ENCODE peak calls at places on chromosome 14, in five cellular contexts. Z is DMS153; H is activated CD8-positive, alpha-beta memory T cell treated with anti-CD3 and anti-CD28 coated beads for 4 hours; I is astrocyte of the spinal cord; P is activated gamma-delta T cell treated with Interleukin-2 at 50 U/mL for 16 hours. A is an unnamed sample.
A peak's percentile ranks its signal among the peaks of the same experiment; 100 is the strongest.

GRCh38 chr14:102028733-102029132 is 58.1 kb downstream of the HSP90AA1 start:
- DNase-seq in Z (no peak), H (no peak), I (peak; percentile 83), P (no peak), A (no peak)

GRCh38 chr14:37889087-37889486 is 293.7 kb downstream of the TTC6 start:
- DNase-seq in Z (no peak), H (no peak), I (peak; percentile 14), P (no peak), A (no peak)

GRCh38 chr14:93984987-93985410 is 8.6 kb upstream of the ASB2 start:
- DNase-seq in Z (no peak), H (no peak), I (peak; percentile 70), P (no peak), A (no peak)

GRCh38 chr14:73744175-73744867 is 30.1 kb upstream of the PNMA1 start:
- DNase-seq in Z (no peak), H (no peak), I (no peak), P (no peak), A (no peak)

GRCh38 chr14:61472025-61472672 is 150.8 kb downstream of the PRKCH start:
- DNase-seq in Z (no peak), H (no peak), I (peak; percentile 98), P (peak; percentile 35), A (no peak)

GRCh38 chr14:42804146-42804545 is 1197.5 kb downstream of the LRFN5 start:
- DNase-seq in Z (no peak), H (no peak), I (no peak), P (no peak), A (no peak)

GRCh38 chr14:82388488-82388887 is 854.8 kb upstream of the SEL1L start:
- DNase-seq in Z (no peak), H (no peak), I (no peak), P (no peak), A (no peak)

GRCh38 chr14:65206448-65207096 is 104.3 kb upstream of the MAX start:
- DNase-seq in Z (no peak), H (no peak), I (peak; percentile 71), P (no peak), A (peak; percentile 15)

GRCh38 chr14:97010491-97011160 is 213.4 kb downstream of the VRK1 start:
- DNase-seq in Z (no peak), H (no peak), I (no peak), P (no peak), A (no peak)

GRCh38 chr14:22598099-22598895 is at the start of gene ABHD4:
- DNase-seq in Z (peak; percentile 29), H (peak; percentile 24), I (peak; percentile 67), P (peak; percentile 58), A (peak; percentile 45)

GRCh38 chr14:62097072-62097471 is 334.9 kb downstream of the SNAPC1 start:
- DNase-seq in Z (no peak), H (no peak), I (no peak), P (no peak), A (no peak)

A was measured in GDM1.